ENCODE peak calls at places on chromosome 6, in seven cellular contexts. B is SHP77; Q is stimulated activated CD4-positive, alpha-beta T cell treated with anti-CD3 and anti-CD28 coated beads, Interleukin-4, amount 100 ng/mL, for 48 hours; T is germinal center; S is upper lobe of right lung; J is NCI-H2171; A is body of pancreas. P is an unnamed sample.

GRCh38 chr6:24858154-24858801 is 59.6 kb upstream of the ARMH2 start:
- DNase-seq in B (no peak), Q (no peak), T (peak; percentile 54), S (no peak), J (no peak), A (peak; percentile 40), P (no peak)

GRCh38 chr6:106939848-106940247 is 34.7 kb downstream of the CD24 start:
- DNase-seq in B (no peak), Q (no peak), T (peak; percentile 30), S (no peak), J (no peak), A (no peak), P (no peak)

GRCh38 chr6:85459224-85459901 is 9.5 kb downstream of the NT5E start:
- DNase-seq in B (no peak), Q (no peak), T (no peak), S (no peak), J (no peak), A (no peak), P (no peak)

GRCh38 chr6:29564875-29565274 is 5.3 kb upstream of the UBD start:
- DNase-seq in B (no peak), Q (no peak), T (peak; percentile 22), S (no peak), J (no peak), A (no peak), P (no peak)

GRCh38 chr6:53986165-53986720 is 125.0 kb upstream of the MLIP start:
- DNase-seq in B (peak; percentile 21), Q (no peak), T (peak; percentile 5), S (no peak), J (no peak), A (peak; percentile 50), P (peak; percentile 51)

GRCh38 chr6:157091243-157091642 is 232.1 kb downstream of the TMEM242 start:
- DNase-seq in B (no peak), Q (no peak), T (no peak), S (no peak), J (no peak), A (no peak), P (no peak)

GRCh38 chr6:42939810-42940167 is 10.5 kb downstream of the CNPY3 start:
- DNase-seq in B (no peak), Q (no peak), T (no peak), S (no peak), J (no peak), A (no peak), P (no peak)

GRCh38 chr6:6920114-6920983 is 187.4 kb upstream of the RREB1 start:
- DNase-seq in B (no peak), Q (no peak), T (no peak), S (no peak), J (no peak), A (peak; percentile 70), P (no peak)

GRCh38 chr6:33313105-33313708 is 671 bp downstream of the TAPBP start:
- DNase-seq in B (no peak), Q (peak; percentile 43), T (peak; percentile 70), S (peak; percentile 83), J (no peak), A (peak; percentile 65), P (no peak)

GRCh38 chr6:69884231-69884630 is 17.9 kb downstream of the COL19A1 start:
- DNase-seq in B (no peak), Q (no peak), T (no peak), S (no peak), J (no peak), A (no peak), P (no peak)

GRCh38 chr6:37173573-37174195 is 3.7 kb downstream of the PIM1 start:
- DNase-seq in B (no peak), Q (peak; percentile 42), T (no peak), S (no peak), J (no peak), A (no peak), P (no peak)

GRCh38 chr6:151475653-151476523 is 17.9 kb upstream of the CCDC170 start:
- DNase-seq in B (no peak), Q (peak; percentile 31), T (peak; percentile 41), S (peak; percentile 69), J (peak; percentile 26), A (peak; percentile 49), P (peak; percentile 34)

GRCh38 chr6:64221776-64222175 is 586.2 kb downstream of the PHF3 start:
- DNase-seq in B (no peak), Q (no peak), T (no peak), S (no peak), J (no peak), A (no peak), P (no peak)

GRCh38 chr6:108650325-108650724 is 89.6 kb downstream of the FOXO3 start:
- DNase-seq in B (no peak), Q (no peak), T (no peak), S (no peak), J (no peak), A (no peak), P (no peak)

GRCh38 chr6:136037885-136038460 is 186.5 kb downstream of the PDE7B start:
- DNase-seq in B (no peak), Q (no peak), T (no peak), S (peak; percentile 66), J (no peak), A (no peak), P (no peak)

GRCh38 chr6:139653136-139653535 is 278.7 kb upstream of the CITED2 start:
- DNase-seq in B (no peak), Q (no peak), T (no peak), S (no peak), J (no peak), A (no peak), P (no peak)

GRCh38 chr6:89611666-89612065 is 26.9 kb downstream of the LYRM2 start:
- DNase-seq in B (no peak), Q (no peak), T (no peak), S (no peak), J (no peak), A (no peak), P (no peak)

GRCh38 chr6:154921482-154921881 is 73.6 kb upstream of the TIAM2 start:
- DNase-seq in B (no peak), Q (no peak), T (peak; percentile 41), S (no peak), J (no peak), A (no peak), P (no peak)

GRCh38 chr6:36829919-36830544 is 9.2 kb downstream of the CPNE5 start:
- DNase-seq in B (no peak), Q (no peak), T (no peak), S (no peak), J (peak; percentile 38), A (peak; percentile 87), P (peak; percentile 82)

GRCh38 chr6:2630362-2630761 is 120.4 kb downstream of the MYLK4 start:
- DNase-seq in B (peak; percentile 28), Q (no peak), T (no peak), S (no peak), J (no peak), A (peak; percentile 57), P (no peak)

P was measured in DMS 273 treated with DMSO at 0.1 percent for 48 hours.